ENCODE peak calls at places on chromosomes 16 and 17, in six cellular contexts. Y, Q, B, W, X and C are unnamed samples.
A peak's percentile ranks its signal among the peaks of the same experiment; 100 is the strongest.

GRCh38 chr16:48194828-48195566 is 39.2 kb upstream of the ABCC12 start:
- DNase-seq in Q (no peak), B (peak; percentile 86), X (peak; percentile 47), Y (no peak), W (peak; percentile 23), C (no peak)

GRCh38 chr17:76732734-76733617 is 4.2 kb downstream of the SRSF2 start:
- DNase-seq in W (peak; percentile 63), Q (no peak), B (no peak), X (no peak), Y (no peak), C (no peak)

GRCh38 chr16:20799599-20799998 is 6.7 kb downstream of the ERI2 start:
- DNase-seq in B (peak; percentile 18), X (no peak), Y (peak; percentile 29), Q (no peak), W (peak; percentile 67), C (no peak)

GRCh38 chr16:29148867-29149272 is 164.0 kb downstream of the LAT start:
- DNase-seq in B (no peak), Q (no peak), X (no peak), W (no peak), Y (no peak), C (no peak)

GRCh38 chr17:60278237-60278636 is 113.7 kb downstream of the USP32 start:
- DNase-seq in B (no peak), W (no peak), Y (no peak), Q (no peak), X (no peak), C (no peak)

GRCh38 chr16:4376126-4376819 is 4.6 kb downstream of the VASN start:
- DNase-seq in W (peak; percentile 94), B (no peak), Q (peak; percentile 96), Y (no peak), X (peak; percentile 96), C (no peak)

GRCh38 chr17:1234455-1234854 is 35.8 kb upstream of the BHLHA9 start:
- DNase-seq in W (no peak), B (no peak), Y (no peak), Q (no peak), X (no peak), C (no peak)

GRCh38 chr16:53465606-53466290 is 31.5 kb downstream of the RBL2 start:
- DNase-seq in W (peak; percentile 81), B (no peak), X (peak; percentile 30), Q (no peak), Y (no peak), C (no peak)

GRCh38 chr17:18994626-18995025 is 9.9 kb downstream of the FAM83G start:
- DNase-seq in Q (no peak), X (no peak), B (no peak), Y (no peak), W (no peak), C (no peak)

GRCh38 chr16:30948087-30948955 is 547 bp upstream of the ORAI3 start:
- DNase-seq in B (peak; percentile 82), Q (peak; percentile 94), X (peak; percentile 90), W (peak; percentile 98), Y (peak; percentile 68), C (peak; percentile 53)

GRCh38 chr17:13825526-13826040 is 223.9 kb upstream of the HS3ST3A1 start:
- DNase-seq in Y (no peak), Q (no peak), B (no peak), X (no peak), W (no peak), C (no peak)

GRCh38 chr16:75931043-75931442 is 204.8 kb upstream of the CPHXL start:
- DNase-seq in X (no peak), Y (no peak), W (peak; percentile 17), Q (no peak), B (no peak), C (no peak)

GRCh38 chr16:49748322-49748721 is 107.6 kb downstream of the ZNF423 start:
- DNase-seq in B (no peak), Y (no peak), X (peak; percentile 49), W (peak; percentile 53), Q (no peak), C (no peak)

GRCh38 chr16:70730944-70731343 is 45.1 kb upstream of the MTSS2 start:
- DNase-seq in X (no peak), Q (no peak), Y (no peak), B (no peak), W (no peak), C (no peak)

GRCh38 chr16:65200857-65201256 is 79.0 kb upstream of the CDH11 start:
- DNase-seq in X (no peak), W (no peak), Y (no peak), Q (no peak), B (no peak), C (no peak)

GRCh38 chr16:83838151-83838550 is 30.4 kb downstream of the HSBP1 start:
- DNase-seq in B (no peak), X (no peak), Y (no peak), W (no peak), Q (no peak), C (no peak)

GRCh38 chr17:80855968-80856862 is 135.4 kb upstream of the CHMP6 start:
- DNase-seq in B (peak; percentile 31), X (no peak), Q (no peak), W (peak; percentile 98), Y (peak; percentile 95), C (peak; percentile 77)

GRCh38 chr17:28570716-28571254 is 539 bp downstream of the PIGS start:
- DNase-seq in B (peak; percentile 47), X (peak; percentile 45), Q (peak; percentile 40), Y (peak; percentile 66), W (no peak), C (peak; percentile 67)

GRCh38 chr17:13283606-13284005 is 265.8 kb upstream of the ELAC2 start:
- DNase-seq in Q (no peak), X (no peak), W (no peak), Y (no peak), B (no peak), C (no peak)

GRCh38 chr16:75238853-75239371 is 12.5 kb downstream of the BCAR1 start:
- DNase-seq in X (peak; percentile 54), Q (no peak), B (peak; percentile 53), W (peak; percentile 22), Y (no peak), C (no peak)

GRCh38 chr16:85913688-85914422 is 14.9 kb downstream of the IRF8 start:
- DNase-seq in X (no peak), B (no peak), Q (no peak), W (no peak), Y (no peak), C (no peak)

GRCh38 chr17:76585649-76586593 is at the start of gene ST6GALNAC2:
- DNase-seq in W (no peak), B (peak; percentile 66), X (peak; percentile 79), Q (peak; percentile 67), Y (peak; percentile 45), C (no peak)

GRCh38 chr16:74448990-74449389 is 27.7 kb upstream of the CLEC18B start:
- DNase-seq in B (no peak), Q (peak; percentile 66), X (peak; percentile 44), W (peak; percentile 99), Y (no peak), C (no peak)

GRCh38 chr16:27401768-27402568 is at the start of gene IL21R:
- DNase-seq in Y (peak; percentile 94), Q (peak; percentile 18), B (no peak), W (peak; percentile 59), X (peak; percentile 38), C (peak; percentile 95)

GRCh38 chr16:87914812-87915211 is 21.5 kb downstream of the CA5A start:
- DNase-seq in W (no peak), X (no peak), Y (no peak), Q (no peak), B (no peak), C (no peak)

GRCh38 chr17:43840814-43841213 is 6.2 kb upstream of the CD300LG start:
- DNase-seq in Y (peak; percentile 14), X (peak; percentile 10), B (peak; percentile 61), W (peak; percentile 37), Q (no peak), C (no peak)
- TF ChIP-seq CTCF in Y (peak; percentile 5), X (no peak), B (peak; percentile 54), W (no peak), Q (no peak), C (no peak)

GRCh38 chr17:63694229-63694973 is 5.5 kb downstream of the LIMD2 start:
- DNase-seq in W (no peak), Y (peak; percentile 36), X (no peak), Q (no peak), B (no peak), C (peak; percentile 36)

GRCh38 chr17:63695889-63696288 is 4.0 kb downstream of the LIMD2 start:
- DNase-seq in W (no peak), X (no peak), B (no peak), Q (no peak), Y (no peak), C (no peak)

GRCh38 chr17:63693411-63694113 is 6.4 kb downstream of the LIMD2 start:
- DNase-seq in W (no peak), B (no peak), Q (no peak), X (no peak), Y (no peak), C (no peak)

GRCh38 chr17:63696381-63696961 is 3.5 kb downstream of the LIMD2 start:
- DNase-seq in X (peak; percentile 31), B (peak; percentile 59), W (peak; percentile 28), Q (no peak), Y (peak; percentile 86), C (peak; percentile 46)

GRCh38 chr17:63694974-63695773 is 4.8 kb downstream of the LIMD2 start:
- DNase-seq in W (no peak), B (no peak), Y (peak; percentile 37), Q (no peak), X (no peak), C (peak; percentile 46)
- H3K4me3 ChIP-seq in W (no peak overlapping the region), B (no peak overlapping the region), Y (no peak overlapping the region), Q (no peak overlapping the region), X (no peak overlapping the region), C (peak overlapping the region; percentile 33)

GRCh38 chr17:41777579-41778188 is 8.8 kb downstream of the JUP start:
- DNase-seq in Y (no peak), Q (peak; percentile 95), W (peak; percentile 89), B (peak; percentile 77), X (peak; percentile 78), C (no peak)

GRCh38 chr17:41775394-41776226 is 10.9 kb downstream of the JUP start:
- DNase-seq in Y (no peak), Q (no peak), W (no peak), X (no peak), B (no peak), C (no peak)

GRCh38 chr17:41773731-41774193 is 12.7 kb downstream of the JUP start:
- DNase-seq in W (no peak), B (no peak), Q (no peak), X (no peak), Y (no peak), C (no peak)

GRCh38 chr17:41779954-41780353 is 6.6 kb downstream of the JUP start:
- DNase-seq in X (no peak), Y (no peak), W (no peak), B (no peak), Q (no peak), C (no peak)

DNA sequence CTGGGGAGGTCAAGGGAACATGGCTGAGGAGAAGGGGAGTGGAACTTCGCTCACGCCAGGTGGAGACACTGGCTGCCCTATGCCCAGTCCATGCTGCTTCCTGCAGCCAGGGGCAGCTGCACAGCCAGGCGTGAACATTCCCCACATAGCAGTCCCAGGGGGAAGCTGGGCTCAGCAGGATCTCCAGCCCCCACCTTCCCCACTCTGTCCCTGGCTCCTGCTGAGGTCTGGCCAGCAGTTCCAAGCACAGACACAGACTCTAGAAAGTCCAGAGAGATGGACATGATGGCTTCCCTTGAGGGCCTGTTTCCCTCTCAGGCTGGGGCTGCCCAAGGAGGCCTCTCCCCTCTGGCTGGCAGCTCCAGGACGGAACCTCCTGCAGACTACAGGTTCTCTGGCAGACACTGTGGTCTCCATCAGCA is 9.3 kb downstream of the JUP start:
- DNase-seq in B (peak; percentile 64), Q (no peak), W (no peak), X (peak; percentile 60), Y (no peak), C (no peak)
- TF ChIP-seq CTCF in B (peak; percentile 67), Q (no peak), W (peak; percentile 39), X (peak; percentile 59), Y (no peak), C (no peak)

GRCh38 chr16:10876799-10877341 is at the start of gene CIITA:
- DNase-seq in Y (peak; percentile 98), X (peak; percentile 72), W (peak; percentile 59), B (no peak), Q (no peak), C (peak; percentile 80)
- H3K4me3 ChIP-seq in Y (peak within 1 kb of the TSS; percentile 66), X (no peak within 1 kb of the TSS), W (no peak within 1 kb of the TSS), B (no peak within 1 kb of the TSS), Q (no peak within 1 kb of the TSS), C (peak within 1 kb of the TSS; percentile 86)